ENCODE peak calls at places on chromosomes 4 and X, in five cellular contexts. I is C1 segment of cervical spinal cord; K is stimulated activated CD8-positive, alpha-beta memory T cell treated with anti-CD3 and anti-CD28 coated beads, Interleukin-7, amount 100 ng/mL, for 24 hours; U is HCT116; Y is astrocyte. S is an unnamed sample.

GRCh38 chr4:114600672-114601071 is 2.1 kb downstream of the UGT8 start:
- DNase-seq in I (no peak), K (no peak), Y (no peak), U (no peak), S (no peak)

GRCh38 chr4:65789850-65790249 is 119.6 kb upstream of the EPHA5 start:
- DNase-seq in U (no peak), K (no peak), I (no peak), Y (peak; percentile 52), S (no peak)

GRCh38 chr4:54683616-54684346 is 26.0 kb downstream of the KIT start:
- DNase-seq in I (no peak), Y (no peak), K (peak; percentile 14), U (peak; percentile 37), S (no peak)

GRCh38 chr4:105455998-105456397 is 17.9 kb downstream of the PPA2 start:
- DNase-seq in U (no peak), Y (peak; percentile 14), I (no peak), K (no peak), S (no peak)

GRCh38 chr4:76856183-76856969 is 41.6 kb downstream of the SOWAHB start:
- DNase-seq in I (no peak), K (no peak), Y (peak; percentile 62), U (no peak), S (no peak)

GRCh38 chr4:99755223-99755944 is 61.2 kb upstream of the DAPP1 start:
- DNase-seq in Y (peak; percentile 46), K (no peak), I (no peak), U (no peak), S (no peak)

GRCh38 chrX:8323356-8323755 is 141.3 kb upstream of the VCX3B start:
- DNase-seq in U (no peak), K (no peak), I (no peak), Y (no peak), S (no peak)

GRCh38 chr4:26342328-26343040 is 21.7 kb downstream of the RBPJ start:
- DNase-seq in Y (peak; percentile 97), I (no peak), U (peak; percentile 23), K (no peak), S (no peak)

GRCh38 chrX:43211570-43211969 is 433.6 kb upstream of the PPP1R2C start:
- DNase-seq in I (no peak), U (no peak), K (no peak), Y (no peak), S (no peak)

GRCh38 chr4:60724623-60725022 is 475.5 kb upstream of the ADGRL3 start:
- DNase-seq in I (no peak), U (no peak), Y (peak; percentile 92), K (no peak), S (no peak)

GRCh38 chr4:1043658-1044468 is 32.4 kb downstream of the FGFRL1 start:
- DNase-seq in K (peak; percentile 7), U (peak; percentile 93), Y (peak; percentile 98), I (no peak), S (peak; percentile 95)

GRCh38 chr4:64718091-64718490 is 308.8 kb upstream of the TECRL start:
- DNase-seq in I (no peak), Y (peak; percentile 32), K (no peak), U (no peak), S (no peak)

GRCh38 chr4:13829457-13829856 is 201.9 kb upstream of the BOD1L1 start:
- DNase-seq in K (no peak), U (no peak), Y (no peak), I (no peak), S (no peak)

GRCh38 chrX:111467896-111468295 is 43.5 kb upstream of the SERTM2 start:
- DNase-seq in I (no peak), Y (no peak), K (no peak), U (no peak), S (peak; percentile 26)

GRCh38 chr4:749771-750666 is 44.4 kb downstream of the PCGF3 start:
- DNase-seq in U (no peak), Y (peak; percentile 64), I (no peak), K (no peak), S (peak; percentile 58)

GRCh38 chr4:169107528-169107927 is 97.5 kb upstream of the CBR4 start:
- DNase-seq in U (no peak), Y (no peak), I (no peak), K (no peak), S (no peak)

GRCh38 chr4:32662803-32663202 is 1942.6 kb downstream of the PCDH7 start:
- DNase-seq in Y (no peak), I (no peak), K (no peak), U (no peak), S (no peak)

GRCh38 chr4:23888421-23889319 is 1.2 kb downstream of the PPARGC1A start:
- DNase-seq in K (no peak), Y (peak; percentile 65), U (no peak), I (no peak), S (no peak)

S was measured in left cardiac atrium.